ENCODE peak calls at places on chromosomes 1 and 21, in six cellular contexts. R, O, S, T, Y and F are unnamed samples.

GRCh38 chr1:113147073-113147625 is 74.2 kb downstream of the LRIG2 start:
- DNase-seq in R (no peak), O (no peak), S (no peak), T (no peak), Y (no peak), F (no peak)

GRCh38 chr1:194151056-194151455 is 964.6 kb upstream of the B3GALT2 start:
- DNase-seq in R (no peak), O (no peak), S (no peak), T (no peak), Y (no peak), F (no peak)

GRCh38 chr1:18234790-18235242 is 127.2 kb downstream of the IGSF21 start:
- DNase-seq in R (peak), O (peak), S (no peak), T (peak), Y (no peak), F (peak)

GRCh38 chr1:201408176-201408814 is 9.2 kb upstream of the LAD1 start:
- DNase-seq in R (peak), O (peak), S (peak), T (peak), Y (peak), F (peak)

GRCh38 chr1:235923466-235924008 is 56.8 kb upstream of the LYST start:
- DNase-seq in R (no peak), O (no peak), S (no peak), T (no peak), Y (no peak), F (no peak)

GRCh38 chr1:94989398-94989797 is 62.5 kb upstream of the CNN3 start:
- DNase-seq in R (no peak), O (peak), S (peak), T (no peak), Y (no peak), F (no peak)

GRCh38 chr1:119681560-119681959 is 30.2 kb upstream of the PHGDH start:
- DNase-seq in R (no peak), O (no peak), S (no peak), T (no peak), Y (no peak), F (no peak)

GRCh38 chr1:227305894-227306626 is 12.2 kb downstream of the CDC42BPA start:
- DNase-seq in R (no peak), O (no peak), S (no peak), T (no peak), Y (no peak), F (no peak)

GRCh38 chr1:209890606-209891330 is 47.2 kb upstream of the SYT14 start:
- DNase-seq in R (no peak), O (no peak), S (no peak), T (no peak), Y (no peak), F (no peak)

GRCh38 chr1:92536593-92537332 is 50.0 kb upstream of the GFI1 start:
- DNase-seq in R (no peak), O (no peak), S (no peak), T (no peak), Y (no peak), F (no peak)

GRCh38 chr1:21296509-21297354 is 6.5 kb upstream of the ECE1 start:
- DNase-seq in R (no peak), O (no peak), S (no peak), T (no peak), Y (no peak), F (no peak)

GRCh38 chr1:4124631-4125145 is 224.6 kb upstream of the C1orf174 start:
- DNase-seq in R (no peak), O (no peak), S (no peak), T (no peak), Y (no peak), F (no peak)

GRCh38 chr1:18923721-18924610 is 21.6 kb upstream of the ALDH4A1 start:
- DNase-seq in R (no peak), O (no peak), S (no peak), T (no peak), Y (no peak), F (no peak)

GRCh38 chr1:191498825-191499224 is 659.4 kb upstream of the RGS18 start:
- DNase-seq in R (no peak), O (no peak), S (no peak), T (no peak), Y (no peak), F (no peak)

GRCh38 chr1:184843732-184844495 is 89.3 kb upstream of the EDEM3 start:
- DNase-seq in R (no peak), O (peak), S (no peak), T (no peak), Y (no peak), F (no peak)

GRCh38 chr1:245822997-245823396 is 668.2 kb downstream of the KIF26B start:
- DNase-seq in R (peak), O (no peak), S (no peak), T (no peak), Y (no peak), F (no peak)

GRCh38 chr1:219555802-219556201 is 57.1 kb downstream of the ZC3H11B start:
- DNase-seq in R (peak), O (no peak), S (peak), T (no peak), Y (no peak), F (no peak)

GRCh38 chr1:154478639-154479038 is 23.4 kb upstream of the TDRD10 start:
- DNase-seq in R (peak), O (no peak), S (no peak), T (no peak), Y (no peak), F (no peak)

GRCh38 chr1:211975152-211975941 is 60.0 kb downstream of the INTS7 start:
- DNase-seq in R (no peak), O (no peak), S (no peak), T (no peak), Y (no peak), F (no peak)

GRCh38 chr1:47688631-47689296 is 250.9 kb downstream of the FOXD2 start:
- DNase-seq in R (no peak), O (peak), S (no peak), T (peak), Y (no peak), F (no peak)

GRCh38 chr1:23367451-23367790 is 2.2 kb downstream of the ZNF436 start:
- DNase-seq in R (peak), O (no peak), S (no peak), T (no peak), Y (no peak), F (no peak)

GRCh38 chr1:89808429-89809117 is 12.3 kb upstream of the LRRC8D start:
- DNase-seq in R (peak), O (no peak), S (no peak), T (peak), Y (peak), F (no peak)

GRCh38 chr1:172529304-172529703 is 3.6 kb upstream of the SUCO start:
- DNase-seq in R (no peak), O (no peak), S (no peak), T (no peak), Y (no peak), F (no peak)

DNA sequence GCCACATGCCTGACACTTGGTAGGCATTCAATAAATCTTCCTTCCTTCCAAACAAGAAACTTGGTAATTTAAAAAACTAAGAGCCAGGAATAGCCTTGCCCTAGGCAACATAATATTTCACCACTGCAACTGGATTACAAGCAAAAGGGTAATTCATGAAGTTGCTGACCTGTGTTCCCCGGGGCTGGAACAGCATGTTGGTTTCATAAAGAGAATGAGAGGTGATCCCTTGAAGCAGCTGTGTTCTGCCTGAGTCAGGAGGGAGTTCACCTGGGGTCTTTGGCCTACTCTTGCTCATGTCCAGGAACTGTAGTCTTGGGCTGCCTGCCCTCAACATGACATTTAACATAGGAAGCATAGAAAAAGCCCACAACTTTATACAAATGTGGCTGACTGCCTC is 329.0 kb upstream of the DAB1 start:
- DNase-seq in R (no peak), O (no peak), S (no peak), T (no peak), Y (no peak), F (no peak)
- TF ChIP-seq POLR2A in R (no peak), O (no peak), S (no peak), T (no peak), Y (no peak), F (no peak)

GRCh38 chr1:149888160-149888998 is 11.0 kb upstream of the BOLA1 start:
- DNase-seq in R (peak), O (peak), S (peak), T (peak), Y (peak), F (peak)
- TF ChIP-seq POLR2A in R (peak), O (peak), S (peak), T (peak), Y (no peak), F (peak)

DNA sequence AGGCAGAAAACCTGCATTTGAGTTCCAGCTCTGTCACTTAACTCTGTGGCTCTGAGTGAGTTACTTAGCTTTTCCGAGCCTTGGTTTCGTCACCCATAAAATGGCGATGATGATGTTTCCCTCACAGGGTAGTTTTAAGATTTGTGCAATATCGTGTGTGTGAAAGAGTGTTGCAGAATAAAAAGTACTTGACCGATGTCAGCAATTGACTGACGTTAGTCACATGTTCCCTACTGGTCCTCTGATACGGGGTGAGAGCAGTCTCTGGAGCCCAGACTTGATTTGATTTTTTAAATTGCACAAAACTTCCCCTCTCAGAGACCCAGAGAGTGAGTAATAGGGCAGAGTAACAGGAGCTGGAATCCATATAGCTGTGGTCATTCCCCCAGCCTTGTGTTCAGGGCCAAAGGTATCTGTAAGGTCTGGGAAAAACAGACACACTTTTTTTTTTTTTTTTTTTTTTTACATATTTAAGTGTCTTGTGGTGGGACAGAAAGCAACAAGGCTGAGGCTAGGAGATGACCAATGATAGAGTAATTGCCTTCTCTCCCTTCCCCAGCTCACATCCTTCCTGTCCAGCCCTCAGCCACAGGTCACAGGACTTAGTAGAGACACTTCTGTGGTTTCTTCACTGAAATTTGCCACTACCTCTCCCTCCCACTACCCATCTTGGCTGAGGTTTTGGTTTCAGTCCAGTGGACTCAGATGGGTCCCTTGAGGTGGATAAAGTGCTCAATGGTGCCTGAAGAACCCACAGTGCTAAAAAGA is 2.0 kb downstream of the FCER1G start:
- DNase-seq in R (no peak), O (no peak), S (no peak), T (no peak), Y (no peak), F (no peak)
- TF ChIP-seq POLR2A in R (no peak), O (no peak), S (no peak), T (no peak), Y (no peak), F (no peak)

DNA sequence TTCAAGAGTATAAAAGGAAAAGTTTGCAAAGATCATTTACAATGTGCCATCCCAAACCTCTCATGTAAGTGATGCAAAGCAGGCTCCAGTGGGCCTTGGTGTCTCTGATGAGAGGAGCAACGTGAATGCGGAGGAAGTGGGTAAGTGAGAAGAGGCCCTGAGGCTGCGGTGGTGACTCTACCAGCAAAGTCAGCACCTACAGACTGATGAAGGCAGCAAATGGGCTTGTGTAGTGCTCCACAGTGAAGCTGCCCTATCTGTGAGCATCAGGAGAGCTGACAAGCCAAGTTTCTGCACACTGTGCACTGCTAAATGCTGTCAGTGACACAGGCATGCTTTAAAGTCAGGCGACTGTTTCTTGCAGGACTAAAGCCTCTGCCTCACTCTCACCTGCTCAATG is 15.6 kb upstream of the RAP1A start:
- DNase-seq in R (no peak), O (peak), S (no peak), T (no peak), Y (no peak), F (no peak)
- TF ChIP-seq POLR2A in R (no peak), O (no peak), S (no peak), T (no peak), Y (no peak), F (peak)

GRCh38 chr1:27481994-27482620 is 7.9 kb downstream of the WASF2 start:
- DNase-seq in R (no peak), O (no peak), S (no peak), T (no peak), Y (no peak), F (no peak)
- TF ChIP-seq POLR2A in R (no peak), O (no peak), S (no peak), T (no peak), Y (no peak), F (no peak)

GRCh38 chr1:150156868-150157603 is 7.3 kb downstream of the PLEKHO1 start:
- DNase-seq in R (no peak), O (no peak), S (peak), T (no peak), Y (no peak), F (no peak)
- TF ChIP-seq POLR2A in R (no peak), O (no peak), S (no peak), T (no peak), Y (no peak), F (peak)

GRCh38 chr21:33229099-33229775 is 501 bp upstream of the IFNAR2 start:
- DNase-seq in R (no peak), O (no peak), S (no peak), T (no peak), Y (no peak), F (no peak)

GRCh38 chr21:33232640-33233039 is 2.9 kb downstream of the IFNAR2 start:
- DNase-seq in R (no peak), O (no peak), S (no peak), T (no peak), Y (no peak), F (no peak)

GRCh38 chr21:33231526-33231925 is 1.8 kb downstream of the IFNAR2 start:
- DNase-seq in R (no peak), O (no peak), S (no peak), T (no peak), Y (no peak), F (no peak)

GRCh38 chr21:33229776-33230517 is at the start of gene IFNAR2:
- DNase-seq in R (peak), O (peak), S (peak), T (peak), Y (peak), F (peak)

DNA sequence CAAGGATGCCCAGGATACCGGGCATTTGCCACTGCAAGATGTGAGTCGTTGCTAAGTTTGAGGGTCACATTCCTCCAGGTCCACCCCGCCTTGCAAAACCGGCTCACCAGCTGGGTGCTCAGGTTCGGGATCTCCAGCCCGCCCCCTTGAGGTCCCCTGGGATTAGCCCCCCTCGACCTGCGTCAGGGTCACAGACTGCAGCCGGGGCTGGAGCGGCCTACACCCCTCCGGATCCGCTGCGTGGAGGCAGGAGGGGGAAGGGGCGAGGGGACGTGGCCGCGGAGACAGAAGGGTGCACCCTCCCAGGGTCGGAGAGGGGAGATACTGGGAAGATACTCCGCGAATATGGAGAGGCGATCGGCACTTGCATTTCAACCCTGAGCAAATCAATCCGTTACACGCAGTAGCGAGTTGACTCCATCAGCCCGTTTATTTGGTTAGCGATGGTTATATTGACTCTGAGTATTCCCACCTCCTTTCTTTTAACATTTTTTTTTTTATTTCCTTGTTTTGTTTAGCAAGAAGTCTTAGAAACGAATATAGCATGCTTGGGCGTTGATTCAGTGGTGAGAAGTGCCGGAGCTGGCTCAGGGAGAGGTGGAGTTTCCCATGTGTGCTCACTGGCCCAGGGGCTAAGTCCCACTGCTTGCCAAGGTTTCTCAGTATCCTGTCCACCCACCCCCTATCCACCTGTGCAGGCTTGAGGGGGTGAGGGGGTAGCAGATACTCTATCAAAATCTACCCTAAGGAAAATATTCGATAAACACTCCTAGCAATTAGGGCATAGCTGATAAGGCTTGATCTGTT is 983 bp downstream of the IFNAR2 start:
- DNase-seq in R (peak), O (no peak), S (peak), T (no peak), Y (peak), F (no peak)
- TF ChIP-seq POLR2A in R (no peak), O (no peak), S (no peak), T (no peak), Y (no peak), F (peak)

GRCh38 chr21:46317710-46318463 is 5.8 kb downstream of the C21orf58 start:
- DNase-seq in R (no peak), O (no peak), S (no peak), T (peak), Y (no peak), F (no peak)

GRCh38 chr21:46319192-46319591 is 4.5 kb downstream of the C21orf58 start:
- DNase-seq in R (no peak), O (no peak), S (no peak), T (no peak), Y (no peak), F (no peak)

GRCh38 chr21:46316708-46317324 is 6.9 kb downstream of the C21orf58 start:
- DNase-seq in R (no peak), O (no peak), S (no peak), T (no peak), Y (no peak), F (no peak)

GRCh38 chr21:46320331-46320801 is 3.3 kb downstream of the C21orf58 start:
- DNase-seq in R (no peak), O (no peak), S (no peak), T (no peak), Y (no peak), F (no peak)

DNA sequence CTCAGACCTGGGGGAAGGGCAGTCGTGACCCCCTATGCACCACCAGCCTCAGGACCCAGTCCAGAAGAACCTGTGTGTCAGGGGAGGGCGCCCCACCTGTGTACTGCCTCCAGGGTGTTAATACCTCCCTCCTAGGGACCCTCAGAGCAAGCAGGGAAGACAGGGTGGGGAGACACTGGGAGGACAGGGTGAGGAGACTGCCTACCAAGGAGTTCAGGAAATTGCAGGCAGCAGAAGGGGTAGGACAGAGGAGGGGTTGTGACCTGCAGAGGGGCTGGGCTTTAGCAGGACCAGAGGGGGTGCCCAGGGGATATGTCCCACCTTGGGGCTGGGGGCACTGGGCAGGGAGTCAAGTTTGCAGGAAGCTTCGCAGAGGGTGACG is 5.2 kb downstream of the C21orf58 start:
- DNase-seq in R (no peak), O (no peak), S (no peak), T (peak), Y (no peak), F (no peak)
- TF ChIP-seq POLR2A in R (no peak), O (no peak), S (no peak), T (no peak), Y (no peak), F (no peak)